ENCODE peak calls at places on chromosomes 1 and 21, in eight cellular contexts. K is psoas muscle, Y is ovary, O is fibroblast of mammary gland, L is RWPE1, Z is epithelial cell of esophagus, G is IMR-90, V is fibroblast of the aortic adventitia. H is an unnamed sample.

GRCh38 chr1:201778279-201779023 is 50.5 kb upstream of the IPO9 start:
- DNase-seq in K (no peak), Y (no peak), O (peak), L (no peak), Z (no peak), G (no peak), V (peak), H (no peak)

GRCh38 chr1:228236744-228237143 is 28.9 kb downstream of the OBSCN start:
- DNase-seq in K (peak), Y (no peak), O (peak), L (peak), Z (peak), G (peak), V (peak), H (no peak)

GRCh38 chr21:36692844-36693143 is 6.1 kb upstream of the SIM2 start:
- DNase-seq in K (no peak), Y (no peak), O (no peak), L (no peak), Z (no peak), G (no peak), V (no peak), H (no peak)

GRCh38 chr1:125064481-125064880 is 3879.7 kb downstream of the SRGAP2C start:
- DNase-seq in K (peak), Y (no peak), O (no peak), L (no peak), Z (no peak), G (no peak), V (no peak), H (no peak)

GRCh38 chr1:67571406-67571805 is 113.6 kb upstream of the GADD45A start:
- DNase-seq in K (no peak), Y (no peak), O (no peak), L (no peak), Z (no peak), G (no peak), V (no peak), H (no peak)

GRCh38 chr1:207002731-207003146 is 29.8 kb downstream of the C1orf116 start:
- DNase-seq in K (no peak), Y (no peak), O (no peak), L (peak), Z (peak), G (peak), V (peak), H (no peak)

GRCh38 chr1:184954232-184954995 is 19.9 kb downstream of the NIBAN1 start:
- DNase-seq in K (no peak), Y (no peak), O (peak), L (peak), Z (peak), G (no peak), V (peak), H (no peak)

GRCh38 chr1:94773931-94774422 is 46.2 kb upstream of the SLC44A3 start:
- DNase-seq in K (no peak), Y (no peak), O (peak), L (peak), Z (peak), G (peak), V (no peak), H (no peak)

GRCh38 chr1:236253119-236253518 is 28.6 kb downstream of the ERO1B start:
- DNase-seq in K (no peak), Y (no peak), O (no peak), L (no peak), Z (no peak), G (no peak), V (no peak), H (no peak)

GRCh38 chr1:2050482-2050792 is 226 bp downstream of the PRKCZ start:
- DNase-seq in K (no peak), Y (no peak), O (no peak), L (peak), Z (peak), G (no peak), V (no peak), H (no peak)

GRCh38 chr1:183234660-183235476 is 48.8 kb downstream of the LAMC2 start:
- DNase-seq in K (peak), Y (peak), O (peak), L (peak), Z (peak), G (peak), V (peak), H (no peak)

GRCh38 chr1:202184750-202185460 is 8.7 kb upstream of the LGR6 start:
- DNase-seq in K (peak), Y (peak), O (peak), L (peak), Z (peak), G (peak), V (peak), H (peak)

GRCh38 chr1:13430495-13430894 is 20.2 kb downstream of the PRAMEF20 start:
- DNase-seq in K (no peak), Y (no peak), O (no peak), L (no peak), Z (no peak), G (no peak), V (no peak), H (no peak)

GRCh38 chr1:21638531-21639341 is 30.4 kb downstream of the RAP1GAP start:
- DNase-seq in K (no peak), Y (no peak), O (peak), L (peak), Z (peak), G (peak), V (peak), H (no peak)

GRCh38 chr1:24981632-24982007 is 51.5 kb upstream of the RUNX3 start:
- DNase-seq in K (peak), Y (no peak), O (no peak), L (no peak), Z (no peak), G (no peak), V (no peak), H (no peak)

GRCh38 chr1:196142111-196142510 is 466.1 kb downstream of the KCNT2 start:
- DNase-seq in K (no peak), Y (no peak), O (no peak), L (no peak), Z (no peak), G (no peak), V (no peak), H (no peak)

GRCh38 chr1:119735217-119735616 is 23.5 kb downstream of the PHGDH start:
- DNase-seq in K (no peak), Y (no peak), O (no peak), L (no peak), Z (no peak), G (no peak), V (no peak), H (no peak)

GRCh38 chr1:37037675-37038074 is 3.4 kb upstream of the GRIK3 start:
- DNase-seq in K (no peak), Y (no peak), O (no peak), L (no peak), Z (no peak), G (no peak), V (no peak), H (no peak)

GRCh38 chr1:69312055-69312732 is 255.5 kb upstream of the LRRC7 start:
- DNase-seq in K (no peak), Y (no peak), O (no peak), L (no peak), Z (no peak), G (no peak), V (no peak), H (no peak)

GRCh38 chr21:35206141-35207125 is 157.3 kb upstream of the RUNX1 start:
- DNase-seq in K (peak), Y (peak), O (no peak), L (peak), Z (peak), G (peak), V (no peak), H (peak)

GRCh38 chr1:111361761-111362160 is 65.8 kb downstream of the OVGP1 start:
- DNase-seq in K (no peak), Y (no peak), O (no peak), L (no peak), Z (no peak), G (no peak), V (no peak), H (no peak)

GRCh38 chr1:1599030-1599916 is 662 bp downstream of the FNDC10 start:
- DNase-seq in K (peak), Y (no peak), O (peak), L (no peak), Z (peak), G (peak), V (peak), H (peak)

GRCh38 chr1:221478050-221478949 is 263.6 kb downstream of the DUSP10 start:
- DNase-seq in K (peak), Y (peak), O (peak), L (peak), Z (peak), G (peak), V (peak), H (peak)

GRCh38 chr1:53057134-53057533 is 4.9 kb upstream of the PODN start:
- DNase-seq in K (no peak), Y (no peak), O (peak), L (no peak), Z (no peak), G (no peak), V (peak), H (no peak)

GRCh38 chr1:60290393-60290792 is 216.8 kb upstream of the C1orf87 start:
- DNase-seq in K (no peak), Y (no peak), O (no peak), L (no peak), Z (no peak), G (no peak), V (no peak), H (no peak)

GRCh38 chr1:56533621-56534020 is 45.7 kb downstream of the PLPP3 start:
- DNase-seq in K (no peak), Y (no peak), O (no peak), L (peak), Z (peak), G (no peak), V (no peak), H (no peak)

GRCh38 chr1:234610582-234611152 is 689 bp upstream of the IRF2BP2 start:
- DNase-seq in K (peak), Y (peak), O (peak), L (peak), Z (peak), G (peak), V (peak), H (peak)
- TF ChIP-seq CTCF in K (peak), Y (no peak), O (no peak), L (no peak), Z (peak), G (peak), V (peak), H (no peak)

GRCh38 chr1:47317841-47318240 is 3.9 kb upstream of the STIL start:
- DNase-seq in K (no peak), Y (no peak), O (peak), L (no peak), Z (peak), G (peak), V (peak), H (no peak)

GRCh38 chr1:47309427-47309826 is 4.5 kb downstream of the STIL start:
- DNase-seq in K (no peak), Y (no peak), O (no peak), L (no peak), Z (no peak), G (no peak), V (no peak), H (no peak)

GRCh38 chr1:47313915-47314664 is at the start of gene STIL:
- DNase-seq in K (peak), Y (peak), O (peak), L (peak), Z (peak), G (peak), V (peak), H (peak)
- TF ChIP-seq CTCF in K (no peak), Y (no peak), O (no peak), L (no peak), Z (no peak), G (no peak), V (no peak), H (no peak)

GRCh38 chr1:26029054-26029863 is 7.7 kb downstream of the EXTL1 start:
- DNase-seq in K (no peak), Y (no peak), O (no peak), L (no peak), Z (no peak), G (no peak), V (no peak), H (no peak)

GRCh38 chr1:26031196-26031902 is 9.8 kb downstream of the EXTL1 start:
- DNase-seq in K (peak), Y (no peak), O (peak), L (no peak), Z (no peak), G (peak), V (peak), H (no peak)

GRCh38 chr1:26031903-26032220 is 10.3 kb downstream of the EXTL1 start:
- DNase-seq in K (no peak), Y (no peak), O (no peak), L (no peak), Z (no peak), G (no peak), V (no peak), H (no peak)

GRCh38 chr1:26028490-26028980 is 7.0 kb downstream of the EXTL1 start:
- DNase-seq in K (no peak), Y (no peak), O (no peak), L (no peak), Z (no peak), G (no peak), V (no peak), H (no peak)

GRCh38 chr1:26029864-26030481 is 8.4 kb downstream of the EXTL1 start:
- DNase-seq in K (no peak), Y (no peak), O (no peak), L (no peak), Z (no peak), G (no peak), V (no peak), H (no peak)
- TF ChIP-seq CTCF in K (no peak), Y (no peak), O (no peak), L (no peak), Z (no peak), G (peak), V (no peak), H (no peak)

DNA sequence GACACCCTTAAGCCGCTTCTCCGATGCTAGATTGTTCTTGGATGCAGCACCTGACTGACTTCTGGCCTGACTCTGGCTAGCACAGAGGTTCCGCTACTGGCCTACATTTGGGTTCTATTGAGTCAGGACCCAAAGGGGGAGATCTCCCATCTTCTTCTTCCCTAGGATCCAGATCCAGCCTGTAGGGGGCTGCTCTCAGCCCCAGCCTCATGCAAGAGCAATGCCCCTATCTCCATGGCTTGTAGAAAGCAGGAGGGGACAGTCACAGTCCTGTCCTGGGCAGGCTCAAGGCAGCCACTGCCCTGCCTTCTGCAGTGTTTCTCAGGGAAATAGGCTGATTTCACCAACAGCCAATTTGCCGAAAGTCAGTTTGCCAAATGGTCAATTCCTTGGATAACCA is 6.3 kb upstream of the ADAR start:
- DNase-seq in K (no peak), Y (no peak), O (no peak), L (no peak), Z (no peak), G (no peak), V (no peak), H (no peak)
- TF ChIP-seq CTCF in K (no peak), Y (no peak), O (no peak), L (no peak), Z (no peak), G (no peak), V (no peak), H (no peak)

GRCh38 chr1:220089650-220090556 is at the start of gene BPNT1:
- DNase-seq in K (peak), Y (peak), O (peak), L (peak), Z (peak), G (peak), V (peak), H (peak)
- TF ChIP-seq CTCF in K (no peak), Y (no peak), O (no peak), L (peak), Z (no peak), G (no peak), V (no peak), H (no peak)

GRCh38 chr1:15403962-15404580 is 5.6 kb upstream of the EFHD2 start:
- DNase-seq in K (no peak), Y (no peak), O (no peak), L (no peak), Z (no peak), G (no peak), V (no peak), H (no peak)
- TF ChIP-seq CTCF in K (no peak), Y (no peak), O (no peak), L (no peak), Z (no peak), G (peak), V (no peak), H (no peak)

DNA sequence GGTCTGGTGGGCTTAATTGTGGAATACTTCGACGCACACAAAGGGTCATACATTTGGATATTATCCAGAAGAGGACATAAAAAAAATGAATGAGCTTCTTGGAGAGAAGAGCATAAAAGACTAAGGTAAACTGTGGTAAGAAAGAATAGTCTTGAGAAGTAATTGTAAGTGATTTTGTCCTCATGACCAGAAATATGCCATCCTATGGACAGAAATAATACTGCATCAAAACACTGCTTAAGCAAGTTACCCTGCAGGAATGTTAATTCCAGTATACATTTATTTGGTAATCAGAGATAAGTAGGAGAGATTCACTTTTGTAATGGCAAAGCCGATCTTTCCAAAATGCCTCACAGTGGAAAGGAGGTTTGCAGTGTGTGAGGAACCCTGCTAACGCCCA is 111.9 kb downstream of the NRIP1 start:
- DNase-seq in K (no peak), Y (no peak), O (peak), L (no peak), Z (no peak), G (no peak), V (no peak), H (no peak)
- TF ChIP-seq CTCF in K (no peak), Y (no peak), O (peak), L (no peak), Z (no peak), G (peak), V (no peak), H (no peak)

GRCh38 chr1:154752273-154753030 is 117.6 kb downstream of the KCNN3 start:
- DNase-seq in K (no peak), Y (no peak), O (no peak), L (no peak), Z (no peak), G (no peak), V (no peak), H (no peak)
- TF ChIP-seq CTCF in K (no peak), Y (no peak), O (no peak), L (no peak), Z (no peak), G (peak), V (no peak), H (peak)

GRCh38 chr1:175155473-175155856 is 37.1 kb downstream of the KIAA0040 start:
- DNase-seq in K (no peak), Y (no peak), O (no peak), L (no peak), Z (no peak), G (no peak), V (no peak), H (no peak)
- TF ChIP-seq CTCF in K (no peak), Y (no peak), O (no peak), L (no peak), Z (no peak), G (no peak), V (no peak), H (no peak)

GRCh38 chr1:167219646-167220536 is 795 bp upstream of the POU2F1 start:
- DNase-seq in K (peak), Y (peak), O (peak), L (peak), Z (peak), G (peak), V (peak), H (peak)
- TF ChIP-seq CTCF in K (no peak), Y (no peak), O (no peak), L (no peak), Z (no peak), G (no peak), V (peak), H (no peak)

H was measured in GM13977.